ENCODE peak calls at places on chromosomes 7 and 10, in four cellular contexts. M, K, R and F are unnamed samples.

GRCh38 chr7:76364198-76364584 is 5.4 kb upstream of the YWHAG start:
- DNase-seq in R (peak; percentile 34), K (no peak), M (no peak), F (no peak)

GRCh38 chr7:5677538-5678294 is 103.7 kb downstream of the RNF216 start:
- DNase-seq in R (peak; percentile 54), K (peak; percentile 42), M (peak; percentile 85), F (peak; percentile 75)

GRCh38 chr7:79319369-79319768 is 134.1 kb downstream of the MAGI2 start:
- DNase-seq in K (no peak), R (no peak), M (no peak), F (no peak)

GRCh38 chr10:94303929-94304328 is 58.8 kb downstream of the NOC3L start:
- DNase-seq in R (no peak), K (no peak), M (no peak), F (no peak)

GRCh38 chr7:127391591-127392181 is 822 bp downstream of the ZNF800 start:
- DNase-seq in M (peak; percentile 1), R (peak; percentile 52), K (peak; percentile 63), F (peak; percentile 50)

GRCh38 chr10:131205556-131205955 is 106.0 kb downstream of the TCERG1L start:
- DNase-seq in R (no peak), K (no peak), M (no peak), F (no peak)

GRCh38 chr10:48254745-48255144 is 19.8 kb downstream of the FRMPD2 start:
- DNase-seq in M (no peak), R (no peak), K (no peak), F (no peak)

GRCh38 chr10:68543004-68543918 is 15.9 kb upstream of the SLC25A16 start:
- DNase-seq in K (no peak), R (no peak), M (no peak), F (no peak)

GRCh38 chr7:44995555-44996493 is 4.2 kb upstream of the CCM2 start:
- DNase-seq in R (no peak), M (no peak), K (no peak), F (no peak)

GRCh38 chr7:134997214-134997885 is 11.0 kb downstream of the AGBL3 start:
- DNase-seq in K (no peak), R (no peak), M (no peak), F (no peak)

GRCh38 chr7:54690892-54691291 is 68.1 kb downstream of the SEC61G start:
- DNase-seq in R (no peak), K (no peak), M (no peak), F (no peak)

GRCh38 chr10:121455377-121455776 is 142.9 kb downstream of the FGFR2 start:
- DNase-seq in R (no peak), K (no peak), M (no peak), F (no peak)

GRCh38 chr10:60105195-60105812 is 198.9 kb upstream of the CCDC6 start:
- DNase-seq in R (no peak), M (no peak), K (no peak), F (no peak)

GRCh38 chr10:97850446-97850845 is 803 bp downstream of the GOLGA7B start:
- DNase-seq in K (peak; percentile 22), M (no peak), R (no peak), F (no peak)

GRCh38 chr7:29598607-29599006 is 35.0 kb downstream of the PRR15 start:
- DNase-seq in K (no peak), M (no peak), R (peak; percentile 92), F (no peak)